ENCODE peak calls at places on chromosome 3, in four cellular contexts. A is A549, F is NCI-H1048, S is MV-4-11. O is an unnamed sample.

GRCh38 chr3:38581774-38582173 is 67.7 kb downstream of the SCN5A start:
- DNase-seq in A (no peak), F (no peak), S (no peak), O (no peak)

GRCh38 chr3:46693038-46693896 is at the start of gene ALS2CL:
- DNase-seq in S (no peak), F (no peak), A (peak), O (no peak)

GRCh38 chr3:101836907-101837598 is 12.3 kb upstream of the NFKBIZ start:
- DNase-seq in F (no peak), A (no peak), S (peak), O (no peak)

GRCh38 chr3:76859596-76859995 is 180.3 kb upstream of the ROBO2 start:
- DNase-seq in S (peak), A (no peak), F (no peak), O (no peak)

GRCh38 chr3:96183871-96184270 is 630.5 kb upstream of the EPHA6 start:
- DNase-seq in A (no peak), F (no peak), S (no peak), O (no peak)

GRCh38 chr3:11567516-11568467 is 75.9 kb downstream of the VGLL4 start:
- DNase-seq in A (peak), S (no peak), F (no peak), O (no peak)

GRCh38 chr3:124032351-124032880 is 40.5 kb upstream of the ROPN1 start:
- DNase-seq in A (peak), F (no peak), S (no peak), O (no peak)

GRCh38 chr3:107676469-107677309 is 153.9 kb downstream of the BBX start:
- DNase-seq in F (no peak), S (peak), A (no peak), O (peak)

GRCh38 chr3:111538687-111539086 is 3.3 kb upstream of the CD96 start:
- DNase-seq in F (no peak), A (no peak), S (peak), O (no peak)

GRCh38 chr3:155377861-155378260 is 84.4 kb upstream of the STRIT1 start:
- DNase-seq in S (no peak), A (no peak), F (no peak), O (no peak)

GRCh38 chr3:42077785-42078184 is 13.4 kb upstream of the TRAK1 start:
- DNase-seq in S (no peak), A (no peak), F (no peak), O (no peak)

GRCh38 chr3:13596426-13597205 is 47.7 kb downstream of the FBLN2 start:
- DNase-seq in F (no peak), S (no peak), A (no peak), O (no peak)

GRCh38 chr3:20574746-20575145 is 388.7 kb upstream of the SGO1 start:
- DNase-seq in A (no peak), F (no peak), S (no peak), O (no peak)

GRCh38 chr3:128379768-128380167 is 86.9 kb downstream of the DNAJB8 start:
- DNase-seq in A (no peak), F (no peak), S (no peak), O (no peak)

GRCh38 chr3:31567036-31567435 is 34.3 kb downstream of the STT3B start:
- DNase-seq in F (no peak), S (no peak), A (no peak), O (no peak)

GRCh38 chr3:126816956-126817777 is 113.1 kb downstream of the CHCHD6 start:
- DNase-seq in S (no peak), F (no peak), A (no peak), O (no peak)

GRCh38 chr3:192129586-192129985 is 597.8 kb downstream of the FGF12 start:
- DNase-seq in S (no peak), A (no peak), F (no peak), O (no peak)

GRCh38 chr3:49476563-49476962 is 6.5 kb downstream of the DAG1 start:
- DNase-seq in A (no peak), F (no peak), S (peak), O (no peak)

GRCh38 chr3:14540821-14541385 is 761 bp upstream of the GRIP2 start:
- DNase-seq in F (no peak), A (no peak), S (no peak), O (no peak)

GRCh38 chr3:14284694-14285404 is 106.2 kb downstream of the LSM3 start:
- DNase-seq in S (no peak), F (no peak), A (no peak), O (no peak)

GRCh38 chr3:113660901-113661300 is 35.5 kb downstream of the USF3 start:
- DNase-seq in A (no peak), S (no peak), F (no peak), O (no peak)

GRCh38 chr3:67384790-67385397 is 269.5 kb downstream of the SUCLG2 start:
- DNase-seq in A (peak), S (peak), F (no peak), O (no peak)

GRCh38 chr3:65883614-65884013 is 155.1 kb downstream of the MAGI1 start:
- DNase-seq in A (no peak), S (no peak), F (no peak), O (no peak)